ENCODE peak calls at places on chromosomes 3 and 15, in eight cellular contexts. V is activated T-helper 9 cell treated with anti-CD3 and anti-CD28 coated beads, Interleukin-2, amount 50 U/mL, for 16 hours; W is upper lobe of right lung; A is K562; H is cardiac fibroblast; K is NCI-H146; Y is GM23338; N is cardiac septum. E is an unnamed sample.

GRCh38 chr3:175153595-175153994 is 294.5 kb downstream of the NAALADL2 start:
- DNase-seq in V (no peak), W (no peak), N (no peak), K (no peak), H (no peak), Y (peak), A (no peak), E (no peak)

GRCh38 chr15:59349715-59350420 is 22.8 kb downstream of the MYO1E start:
- DNase-seq in Y (peak), A (peak), K (no peak), H (peak), W (no peak), N (peak), V (no peak), E (peak)

GRCh38 chr3:121545049-121545563 is 682 bp downstream of the POLQ start:
- DNase-seq in H (no peak), Y (peak), K (peak), V (no peak), W (no peak), N (no peak), A (peak), E (peak)

GRCh38 chr15:48358229-48358641 is 27.0 kb downstream of the DUT start:
- DNase-seq in K (peak), V (no peak), Y (peak), H (peak), W (no peak), A (no peak), N (no peak), E (peak)

GRCh38 chr15:57769266-57769665 is 62.8 kb downstream of the POLR2M start:
- DNase-seq in V (no peak), N (no peak), Y (no peak), W (no peak), H (peak), K (no peak), A (peak), E (no peak)

GRCh38 chr3:158791259-158791920 is 10.5 kb upstream of the MFSD1 start:
- DNase-seq in A (peak), N (no peak), K (peak), W (no peak), Y (peak), V (no peak), H (peak), E (peak)

GRCh38 chr15:64096486-64097431 is 977 bp downstream of the SNX1 start:
- DNase-seq in Y (peak), W (no peak), A (no peak), K (peak), H (peak), V (no peak), N (no peak), E (peak)

GRCh38 chr3:102233881-102234280 is 200.9 kb upstream of the ZPLD1 start:
- DNase-seq in V (no peak), K (no peak), H (no peak), Y (no peak), N (no peak), W (no peak), A (no peak), E (no peak)

GRCh38 chr15:89299896-89300295 is 34.7 kb downstream of the POLG start:
- DNase-seq in Y (no peak), H (peak), K (no peak), W (no peak), V (no peak), N (no peak), A (no peak), E (peak)

GRCh38 chr3:138409171-138409570 is 25.2 kb upstream of the ESYT3 start:
- DNase-seq in W (no peak), H (no peak), V (no peak), Y (peak), A (no peak), K (no peak), N (peak), E (no peak)

GRCh38 chr15:57340673-57341259 is 35.5 kb upstream of the CGNL1 start:
- DNase-seq in H (peak), W (peak), V (no peak), K (peak), A (peak), Y (peak), N (no peak), E (peak)

GRCh38 chr3:52406231-52406661 is 38.7 kb downstream of the SEMA3G start:
- DNase-seq in K (no peak), N (peak), Y (no peak), H (no peak), V (no peak), W (peak), A (no peak), E (no peak)

GRCh38 chr15:85296615-85297402 is 83.6 kb upstream of the AKAP13 start:
- DNase-seq in K (peak), Y (peak), V (peak), H (peak), N (no peak), A (peak), W (no peak), E (peak)

GRCh38 chr3:40317061-40317676 is 7.7 kb downstream of the EIF1B start:
- DNase-seq in A (peak), Y (peak), H (peak), V (no peak), N (no peak), W (no peak), K (peak), E (peak)

GRCh38 chr3:195441971-195442572 is 748 bp downstream of the ACAP2 start:
- DNase-seq in W (peak), H (peak), K (peak), Y (peak), N (peak), V (peak), A (peak), E (peak)

GRCh38 chr3:196504556-196504955 is 988 bp upstream of the RNF168 start:
- DNase-seq in K (no peak), H (no peak), A (no peak), N (no peak), Y (no peak), V (no peak), W (no peak), E (no peak)